ENCODE peak calls at places on chromosomes 4 and X, in eight cellular contexts. One of them, this sample, is unnamed.

GRCh38 chrX:46257451-46257879 is 287.8 kb downstream of the ZNF674 start:
- DNase-seq in Panc1: no peak
- DNase-seq in GM19239: no peak
- DNase-seq in Caki2: no peak
- DNase-seq in right cardiac atrium: no peak
- DNase-seq in IMR-90: no peak
- DNase-seq in fibroblast of the conjunctiva: no peak
- DNase-seq in GM20000: no peak
- DNase-seq in this sample: no peak

GRCh38 chr4:185931986-185932385 is 120.0 kb upstream of the SORBS2 start:
- DNase-seq in GM20000: no peak
- DNase-seq in GM19239: no peak
- DNase-seq in right cardiac atrium: no peak
- DNase-seq in Panc1: no peak
- DNase-seq in Caki2: no peak
- DNase-seq in IMR-90: no peak
- DNase-seq in fibroblast of the conjunctiva: no peak
- DNase-seq in this sample: no peak

GRCh38 chrX:149490100-149490499 is 15.0 kb downstream of the IDS start:
- DNase-seq in Caki2: no peak
- DNase-seq in GM20000: no peak
- DNase-seq in fibroblast of the conjunctiva: no peak
- DNase-seq in Panc1: no peak
- DNase-seq in right cardiac atrium: no peak
- DNase-seq in IMR-90: peak
- DNase-seq in GM19239: no peak
- DNase-seq in this sample: no peak

GRCh38 chr4:37847311-37847710 is 20.8 kb downstream of the PGM2 start:
- DNase-seq in IMR-90: no peak
- DNase-seq in Caki2: no peak
- DNase-seq in fibroblast of the conjunctiva: no peak
- DNase-seq in GM20000: no peak
- DNase-seq in GM19239: no peak
- DNase-seq in right cardiac atrium: no peak
- DNase-seq in Panc1: no peak
- DNase-seq in this sample: no peak

GRCh38 chrX:53357799-53358530 is 64.5 kb downstream of the SMC1A start:
- DNase-seq in GM19239: no peak
- DNase-seq in Panc1: no peak
- DNase-seq in GM20000: no peak
- DNase-seq in fibroblast of the conjunctiva: peak
- DNase-seq in IMR-90: peak
- DNase-seq in Caki2: no peak
- DNase-seq in right cardiac atrium: no peak
- DNase-seq in this sample: no peak

GRCh38 chr4:142021181-142021580 is 384.8 kb downstream of the IL15 start:
- DNase-seq in GM19239: no peak
- DNase-seq in GM20000: no peak
- DNase-seq in IMR-90: no peak
- DNase-seq in Panc1: no peak
- DNase-seq in Caki2: no peak
- DNase-seq in fibroblast of the conjunctiva: no peak
- DNase-seq in right cardiac atrium: no peak
- DNase-seq in this sample: no peak

GRCh38 chrX:41033299-41033698 is 51.9 kb upstream of the USP9X start:
- DNase-seq in Panc1: no peak
- DNase-seq in Caki2: peak
- DNase-seq in right cardiac atrium: no peak
- DNase-seq in IMR-90: no peak
- DNase-seq in fibroblast of the conjunctiva: no peak
- DNase-seq in GM19239: no peak
- DNase-seq in GM20000: no peak
- DNase-seq in this sample: no peak

GRCh38 chr4:1381944-1382541 is 24.2 kb downstream of the NKX1-1 start:
- DNase-seq in IMR-90: no peak
- DNase-seq in Panc1: no peak
- DNase-seq in GM19239: no peak
- DNase-seq in Caki2: no peak
- DNase-seq in GM20000: no peak
- DNase-seq in fibroblast of the conjunctiva: no peak
- DNase-seq in right cardiac atrium: no peak
- DNase-seq in this sample: no peak

GRCh38 chr4:150743564-150744342 is 161.8 kb downstream of the MAB21L2 start:
- DNase-seq in GM20000: no peak
- DNase-seq in Panc1: no peak
- DNase-seq in Caki2: no peak
- DNase-seq in fibroblast of the conjunctiva: no peak
- DNase-seq in right cardiac atrium: no peak
- DNase-seq in IMR-90: peak
- DNase-seq in GM19239: no peak
- DNase-seq in this sample: no peak

GRCh38 chr4:57147335-57148060 is 37.3 kb upstream of the IGFBP7 start:
- DNase-seq in GM20000: no peak
- DNase-seq in GM19239: no peak
- DNase-seq in Panc1: no peak
- DNase-seq in fibroblast of the conjunctiva: no peak
- DNase-seq in Caki2: no peak
- DNase-seq in IMR-90: peak
- DNase-seq in right cardiac atrium: no peak
- DNase-seq in this sample: peak

GRCh38 chrX:106391284-106391852 is 220.4 kb upstream of the RADX start:
- DNase-seq in right cardiac atrium: no peak
- DNase-seq in IMR-90: no peak
- DNase-seq in GM19239: no peak
- DNase-seq in Caki2: no peak
- DNase-seq in fibroblast of the conjunctiva: no peak
- DNase-seq in GM20000: no peak
- DNase-seq in Panc1: no peak
- DNase-seq in this sample: no peak

GRCh38 chr4:108270466-108271450 is 102.0 kb upstream of the LEF1 start:
- DNase-seq in GM20000: no peak
- DNase-seq in fibroblast of the conjunctiva: peak
- DNase-seq in Caki2: no peak
- DNase-seq in right cardiac atrium: no peak
- DNase-seq in GM19239: no peak
- DNase-seq in IMR-90: peak
- DNase-seq in Panc1: no peak
- DNase-seq in this sample: no peak

GRCh38 chrX:109624641-109625311 is at the start of gene KCNE5:
- DNase-seq in fibroblast of the conjunctiva: no peak
- DNase-seq in GM20000: peak
- DNase-seq in Caki2: no peak
- DNase-seq in right cardiac atrium: peak
- DNase-seq in GM19239: no peak
- DNase-seq in IMR-90: no peak
- DNase-seq in Panc1: no peak
- DNase-seq in this sample: no peak

GRCh38 chrX:1481636-1482529 is 29.2 kb upstream of the ASMTL start:
- DNase-seq in GM20000: peak
- DNase-seq in Caki2: peak
- DNase-seq in right cardiac atrium: peak
- DNase-seq in GM19239: no peak
- DNase-seq in IMR-90: peak
- DNase-seq in Panc1: no peak
- DNase-seq in fibroblast of the conjunctiva: peak
- DNase-seq in this sample: peak

GRCh38 chrX:154800508-154801207 is 4.6 kb downstream of the MPP1 start:
- DNase-seq in GM20000: no peak
- DNase-seq in right cardiac atrium: no peak
- DNase-seq in GM19239: no peak
- DNase-seq in Caki2: no peak
- DNase-seq in IMR-90: no peak
- DNase-seq in Panc1: no peak
- DNase-seq in fibroblast of the conjunctiva: no peak
- DNase-seq in this sample: no peak

GRCh38 chrX:124405868-124406267 is 59.5 kb downstream of the SH2D1A start:
- DNase-seq in GM19239: no peak
- DNase-seq in IMR-90: no peak
- DNase-seq in Panc1: no peak
- DNase-seq in right cardiac atrium: no peak
- DNase-seq in GM20000: no peak
- DNase-seq in Caki2: no peak
- DNase-seq in fibroblast of the conjunctiva: no peak
- DNase-seq in this sample: no peak

GRCh38 chrX:24465524-24465850 is 401 bp downstream of the PDK3 start:
- DNase-seq in GM19239: no peak
- DNase-seq in fibroblast of the conjunctiva: no peak
- DNase-seq in right cardiac atrium: no peak
- DNase-seq in Caki2: no peak
- DNase-seq in GM20000: peak
- DNase-seq in Panc1: no peak
- DNase-seq in IMR-90: no peak
- DNase-seq in this sample: no peak

GRCh38 chr4:145819246-145820181 is 119.1 kb downstream of the ZNF827 start:
- DNase-seq in GM20000: no peak
- DNase-seq in IMR-90: no peak
- DNase-seq in right cardiac atrium: no peak
- DNase-seq in GM19239: no peak
- DNase-seq in Caki2: no peak
- DNase-seq in Panc1: no peak
- DNase-seq in fibroblast of the conjunctiva: no peak
- DNase-seq in this sample: no peak

GRCh38 chrX:47179221-47179927 is 14.3 kb upstream of the UBA1 start:
- DNase-seq in GM20000: no peak
- DNase-seq in Panc1: no peak
- DNase-seq in right cardiac atrium: peak
- DNase-seq in Caki2: no peak
- DNase-seq in GM19239: no peak
- DNase-seq in fibroblast of the conjunctiva: no peak
- DNase-seq in IMR-90: no peak
- DNase-seq in this sample: no peak

GRCh38 chr4:52617467-52618017 is 41.6 kb downstream of the USP46 start:
- DNase-seq in Panc1: no peak
- DNase-seq in GM19239: no peak
- DNase-seq in GM20000: peak
- DNase-seq in Caki2: no peak
- DNase-seq in right cardiac atrium: no peak
- DNase-seq in IMR-90: no peak
- DNase-seq in fibroblast of the conjunctiva: no peak
- DNase-seq in this sample: no peak

GRCh38 chrX:124540474-124540873 is 194.1 kb downstream of the SH2D1A start:
- DNase-seq in right cardiac atrium: no peak
- DNase-seq in IMR-90: no peak
- DNase-seq in GM20000: no peak
- DNase-seq in fibroblast of the conjunctiva: no peak
- DNase-seq in Caki2: no peak
- DNase-seq in Panc1: no peak
- DNase-seq in GM19239: no peak
- DNase-seq in this sample: no peak

GRCh38 chrX:48957477-48957826 is at the start of gene OTUD5:
- DNase-seq in Panc1: no peak
- DNase-seq in GM19239: peak
- DNase-seq in GM20000: peak
- DNase-seq in IMR-90: no peak
- DNase-seq in Caki2: no peak
- DNase-seq in fibroblast of the conjunctiva: no peak
- DNase-seq in right cardiac atrium: no peak
- DNase-seq in this sample: no peak

GRCh38 chrX:68411729-68412128 is 21.6 kb downstream of the OPHN1 start:
- DNase-seq in GM20000: no peak
- DNase-seq in Caki2: no peak
- DNase-seq in right cardiac atrium: no peak
- DNase-seq in Panc1: no peak
- DNase-seq in IMR-90: no peak
- DNase-seq in fibroblast of the conjunctiva: no peak
- DNase-seq in GM19239: no peak
- DNase-seq in this sample: no peak

GRCh38 chr4:65865489-65865888 is 195.2 kb upstream of the EPHA5 start:
- DNase-seq in Panc1: no peak
- DNase-seq in right cardiac atrium: no peak
- DNase-seq in GM19239: no peak
- DNase-seq in Caki2: peak
- DNase-seq in IMR-90: no peak
- DNase-seq in GM20000: no peak
- DNase-seq in fibroblast of the conjunctiva: no peak
- DNase-seq in this sample: no peak

GRCh38 chrX:39874202-39874816 is 223.4 kb downstream of the BCOR start:
- DNase-seq in fibroblast of the conjunctiva: no peak
- DNase-seq in Caki2: no peak
- DNase-seq in Panc1: no peak
- DNase-seq in right cardiac atrium: no peak
- DNase-seq in GM20000: peak
- DNase-seq in IMR-90: peak
- DNase-seq in GM19239: no peak
- DNase-seq in this sample: no peak

GRCh38 chr4:188383180-188383579 is 243.9 kb downstream of the TRIML1 start:
- DNase-seq in Caki2: no peak
- DNase-seq in right cardiac atrium: no peak
- DNase-seq in IMR-90: no peak
- DNase-seq in fibroblast of the conjunctiva: no peak
- DNase-seq in Panc1: no peak
- DNase-seq in GM20000: no peak
- DNase-seq in GM19239: no peak
- DNase-seq in this sample: no peak

GRCh38 chrX:20680998-20681397 is 414.3 kb upstream of the RPS6KA3 start:
- DNase-seq in fibroblast of the conjunctiva: no peak
- DNase-seq in right cardiac atrium: no peak
- DNase-seq in Caki2: no peak
- DNase-seq in Panc1: no peak
- DNase-seq in GM19239: no peak
- DNase-seq in IMR-90: no peak
- DNase-seq in GM20000: no peak
- DNase-seq in this sample: no peak

GRCh38 chr4:94032754-94033153 is 174.9 kb upstream of the SMARCAD1 start:
- DNase-seq in fibroblast of the conjunctiva: no peak
- DNase-seq in GM19239: no peak
- DNase-seq in right cardiac atrium: no peak
- DNase-seq in Caki2: no peak
- DNase-seq in Panc1: no peak
- DNase-seq in IMR-90: no peak
- DNase-seq in GM20000: no peak
- DNase-seq in this sample: no peak

GRCh38 chrX:12076046-12076445 is 62.2 kb upstream of the FRMPD4 start:
- DNase-seq in IMR-90: peak
- DNase-seq in Panc1: no peak
- DNase-seq in GM20000: no peak
- DNase-seq in GM19239: no peak
- DNase-seq in fibroblast of the conjunctiva: no peak
- DNase-seq in Caki2: no peak
- DNase-seq in right cardiac atrium: no peak
- DNase-seq in this sample: no peak

GRCh38 chrX:14029039-14029424 is 660 bp downstream of the GEMIN8 start:
- DNase-seq in right cardiac atrium: no peak
- DNase-seq in Caki2: no peak
- DNase-seq in GM19239: no peak
- DNase-seq in IMR-90: no peak
- DNase-seq in GM20000: no peak
- DNase-seq in fibroblast of the conjunctiva: no peak
- DNase-seq in Panc1: no peak
- DNase-seq in this sample: no peak

GRCh38 chrX:40843643-40844042 is 108.3 kb upstream of the MED14 start:
- DNase-seq in GM19239: no peak
- DNase-seq in right cardiac atrium: no peak
- DNase-seq in Panc1: no peak
- DNase-seq in IMR-90: no peak
- DNase-seq in GM20000: no peak
- DNase-seq in Caki2: no peak
- DNase-seq in fibroblast of the conjunctiva: no peak
- DNase-seq in this sample: no peak

GRCh38 chr4:171017596-171017995 is 795.6 kb upstream of the GALNTL6 start:
- DNase-seq in GM20000: no peak
- DNase-seq in right cardiac atrium: no peak
- DNase-seq in GM19239: no peak
- DNase-seq in Panc1: no peak
- DNase-seq in Caki2: no peak
- DNase-seq in IMR-90: no peak
- DNase-seq in fibroblast of the conjunctiva: no peak
- DNase-seq in this sample: no peak

GRCh38 chrX:3175659-3176438 is 134.6 kb downstream of the ARSF start:
- DNase-seq in right cardiac atrium: no peak
- DNase-seq in Caki2: peak
- DNase-seq in Panc1: no peak
- DNase-seq in IMR-90: peak
- DNase-seq in GM19239: no peak
- DNase-seq in GM20000: no peak
- DNase-seq in fibroblast of the conjunctiva: no peak
- DNase-seq in this sample: no peak

GRCh38 chrX:103779156-103779555 is 2.5 kb downstream of the PLP1 start:
- DNase-seq in fibroblast of the conjunctiva: no peak
- DNase-seq in GM20000: no peak
- DNase-seq in GM19239: no peak
- DNase-seq in IMR-90: no peak
- DNase-seq in Caki2: no peak
- DNase-seq in right cardiac atrium: peak
- DNase-seq in Panc1: no peak
- DNase-seq in this sample: no peak